ENCODE peak calls at places on chromosomes 11 and 22, in six cellular contexts. R is stomach, I is transverse colon, C is IMR-90, S is thoracic aorta, X is right lobe of liver. Z is an unnamed sample.

GRCh38 chr11:17991799-17992433 is 20.9 kb downstream of the SERGEF start:
- DNase-seq in S (no peak), X (no peak), C (peak; percentile 70), I (peak; percentile 30), R (peak; percentile 34), Z (no peak)

GRCh38 chr11:112795896-112796686 is 165.1 kb upstream of the NCAM1 start:
- DNase-seq in I (no peak), R (no peak), C (no peak), X (no peak), S (no peak), Z (peak; percentile 60)

GRCh38 chr11:95884364-95884763 is 39.5 kb downstream of the MTMR2 start:
- DNase-seq in R (no peak), I (no peak), X (no peak), S (no peak), C (peak; percentile 63), Z (no peak)

GRCh38 chr22:27687984-27688545 is 113.5 kb downstream of the MN1 start:
- DNase-seq in I (no peak), C (no peak), S (no peak), X (no peak), R (no peak), Z (no peak)

GRCh38 chr11:126874276-126874675 is 126.3 kb downstream of the KIRREL3 start:
- DNase-seq in S (no peak), R (no peak), C (peak; percentile 58), X (no peak), I (no peak), Z (no peak)

GRCh38 chr11:12253843-12254281 is 123.5 kb upstream of the PARVA start:
- DNase-seq in S (no peak), I (peak; percentile 61), C (no peak), R (peak; percentile 62), X (peak; percentile 73), Z (no peak)

GRCh38 chr11:106152013-106152412 is 74.6 kb downstream of the AASDHPPT start:
- DNase-seq in C (peak; percentile 17), R (peak; percentile 29), I (no peak), X (no peak), S (no peak), Z (no peak)

GRCh38 chr11:28606930-28607329 is 498.7 kb downstream of the METTL15 start:
- DNase-seq in X (no peak), I (no peak), S (no peak), R (no peak), C (no peak), Z (no peak)

GRCh38 chr22:26585104-26585790 is 4.7 kb downstream of the TPST2 start:
- DNase-seq in C (peak; percentile 79), X (peak; percentile 85), R (peak; percentile 45), I (no peak), S (no peak), Z (peak; percentile 79)

GRCh38 chr11:45651156-45651555 is 14.3 kb downstream of the CHST1 start:
- DNase-seq in S (no peak), R (no peak), I (no peak), X (no peak), C (no peak), Z (no peak)

GRCh38 chr22:45162531-45162930 is 1.2 kb upstream of the NUP50 start:
- DNase-seq in I (peak; percentile 19), X (no peak), S (no peak), R (peak; percentile 37), C (no peak), Z (no peak)

GRCh38 chr22:32469799-32470212 is 4.8 kb upstream of the FBXO7 start:
- DNase-seq in S (no peak), X (no peak), C (peak; percentile 84), I (peak; percentile 10), R (no peak), Z (no peak)

GRCh38 chr11:58923300-58923788 is 15.9 kb upstream of the GLYATL1 start:
- DNase-seq in C (peak; percentile 46), X (no peak), I (peak; percentile 21), S (no peak), R (no peak), Z (no peak)

GRCh38 chr11:46106530-46107407 is 14.5 kb downstream of the PHF21A start:
- DNase-seq in S (no peak), X (no peak), I (no peak), C (no peak), R (no peak), Z (no peak)

GRCh38 chr11:2363816-2364370 is 13.2 kb upstream of the CD81 start:
- DNase-seq in I (no peak), R (no peak), X (no peak), C (no peak), S (no peak), Z (no peak)

GRCh38 chr11:69437001-69437875 is 44.2 kb upstream of the LINC01488 start:
- DNase-seq in R (no peak), X (peak; percentile 65), I (no peak), S (no peak), C (no peak), Z (no peak)

GRCh38 chr22:45226681-45227186 is 14.0 kb downstream of the KIAA0930 start:
- DNase-seq in X (no peak), I (no peak), R (peak; percentile 41), S (no peak), C (no peak), Z (no peak)

GRCh38 chr22:23763579-23764331 is 965 bp downstream of the C22orf15 start:
- DNase-seq in S (no peak), R (no peak), C (no peak), X (no peak), I (no peak), Z (peak; percentile 71)

GRCh38 chr11:129208863-129209262 is 16.7 kb upstream of the ARHGAP32 start:
- DNase-seq in X (no peak), C (peak; percentile 2), S (no peak), R (no peak), I (no peak), Z (no peak)

GRCh38 chr11:2431395-2431794 is 12.9 kb downstream of the TRPM5 start:
- DNase-seq in I (no peak), R (no peak), X (no peak), S (no peak), C (no peak), Z (no peak)

GRCh38 chr11:119023741-119024140 is 5.2 kb downstream of the TRAPPC4 start:
- DNase-seq in I (no peak), R (no peak), C (no peak), S (no peak), X (no peak), Z (no peak)

GRCh38 chr11:73047773-73048371 is 94.2 kb downstream of the FCHSD2 start:
- DNase-seq in S (no peak), I (no peak), X (no peak), C (no peak), R (no peak), Z (no peak)

GRCh38 chr11:45332486-45332934 is 46.4 kb upstream of the SYT13 start:
- DNase-seq in I (peak; percentile 42), S (no peak), C (peak; percentile 19), R (peak; percentile 45), X (no peak), Z (no peak)

GRCh38 chr22:20135265-20135664 is 3.7 kb downstream of the ZDHHC8 start:
- DNase-seq in S (no peak), R (no peak), X (no peak), I (no peak), C (no peak), Z (no peak)

GRCh38 chr11:57279131-57279530 is 42.1 kb upstream of the APLNR start:
- DNase-seq in I (no peak), X (no peak), R (no peak), C (peak; percentile 77), S (no peak), Z (no peak)

GRCh38 chr11:12963789-12964536 is 45.2 kb upstream of the RASSF10 start:
- DNase-seq in C (peak; percentile 48), S (no peak), R (peak; percentile 79), X (peak; percentile 63), I (peak; percentile 72), Z (no peak)

GRCh38 chr11:118635237-118635591 is 27.8 kb downstream of the PHLDB1 start:
- DNase-seq in I (no peak), X (no peak), C (no peak), S (no peak), R (no peak), Z (no peak)

GRCh38 chr11:19426022-19426718 is 185.4 kb upstream of the E2F8 start:
- DNase-seq in S (no peak), C (no peak), R (no peak), I (no peak), X (no peak), Z (no peak)

GRCh38 chr11:128021304-128022006 is 565.9 kb downstream of the ETS1 start:
- DNase-seq in I (no peak), C (no peak), X (peak; percentile 87), S (no peak), R (no peak), Z (no peak)
- TF ChIP-seq CTCF in I (no peak), C (peak; percentile 47), X (peak; percentile 22), S (no peak), R (no peak), Z (no peak)

GRCh38 chr22:39431821-39432251 is 25.0 kb upstream of the MGAT3 start:
- DNase-seq in S (peak; percentile 52), C (peak; percentile 34), X (peak; percentile 49), I (no peak), R (no peak), Z (no peak)

GRCh38 chr22:39431216-39431801 is 25.5 kb upstream of the MGAT3 start:
- DNase-seq in C (no peak), X (no peak), R (no peak), S (no peak), I (no peak), Z (no peak)

GRCh38 chr22:39430576-39431150 is 26.1 kb upstream of the MGAT3 start:
- DNase-seq in C (no peak), S (no peak), X (no peak), R (no peak), I (no peak), Z (no peak)

GRCh38 chr22:39433476-39434242 is 23.2 kb upstream of the MGAT3 start:
- DNase-seq in R (no peak), S (no peak), I (no peak), C (no peak), X (peak; percentile 40), Z (no peak)

GRCh38 chr22:39432361-39432811 is 24.4 kb upstream of the MGAT3 start:
- DNase-seq in R (no peak), C (no peak), X (peak; percentile 22), S (no peak), I (no peak), Z (no peak)
- H3K27ac ChIP-seq in R (peak overlapping the region; percentile 82), C (no peak overlapping the region), X (peak overlapping the region; percentile 33), S (peak overlapping the region; percentile 99), I (peak overlapping the region; percentile 79), Z (peak overlapping the region; percentile 86)

GRCh38 chr11:116192509-116193206 is 580.1 kb downstream of the BUD13 start:
- DNase-seq in S (no peak), C (no peak), R (no peak), I (no peak), X (no peak), Z (no peak)
- H3K4me3 ChIP-seq in S (peak overlapping the region; percentile 74), C (no peak overlapping the region), R (peak overlapping the region; percentile 44), I (no peak overlapping the region), X (no peak overlapping the region), Z (peak overlapping the region; percentile 70)

GRCh38 chr11:64185323-64186204 is at the start of gene STIP1:
- DNase-seq in S (peak; percentile 99), R (peak; percentile 99), X (peak; percentile 99), I (peak; percentile 99), C (peak; percentile 100), Z (peak; percentile 100)
- TF ChIP-seq CTCF in S (peak; percentile 36), R (no peak), X (peak; percentile 25), I (peak; percentile 73), C (peak; percentile 59), Z (no peak)